ENCODE peak calls at places on chromosomes 16 and 17, in five cellular contexts. V is GM19239; D is NCI-H460; P is activated CD4-positive, alpha-beta memory T cell treated with anti-CD3 and anti-CD28 coated beads, Interleukin-2, amount 10 ng/mL, durations not matched to agents 7 days and 5 days; Y is GDM1. Q is an unnamed sample.

GRCh38 chr17:67818110-67819002 is 6.9 kb upstream of the BPTF start:
- DNase-seq in V (peak; percentile 30), P (no peak), D (no peak), Y (no peak), Q (no peak)

GRCh38 chr17:56325561-56325960 is 172.3 kb downstream of the ANKFN1 start:
- DNase-seq in P (no peak), Y (no peak), D (no peak), V (no peak), Q (no peak)

GRCh38 chr17:60322056-60322387 is 69.9 kb downstream of the USP32 start:
- DNase-seq in Y (no peak), D (no peak), P (no peak), V (no peak), Q (no peak)

GRCh38 chr17:19347323-19348080 is 15.0 kb downstream of the B9D1 start:
- DNase-seq in V (no peak), P (no peak), Y (no peak), D (no peak), Q (no peak)

GRCh38 chr16:24085665-24086064 is 170.5 kb upstream of the CACNG3 start:
- DNase-seq in V (no peak), Y (no peak), D (no peak), P (no peak), Q (no peak)

GRCh38 chr16:85851034-85851780 is 47.8 kb upstream of the IRF8 start:
- DNase-seq in P (no peak), Y (no peak), V (no peak), D (no peak), Q (no peak)

GRCh38 chr17:56292628-56293027 is 139.4 kb downstream of the ANKFN1 start:
- DNase-seq in D (no peak), Y (no peak), V (no peak), P (no peak), Q (no peak)

GRCh38 chr16:4232541-4233386 is 9.1 kb downstream of the SRL start:
- DNase-seq in D (no peak), P (no peak), Y (no peak), V (no peak), Q (no peak)

GRCh38 chr17:68378202-68379149 is 78.8 kb downstream of the WIPI1 start:
- DNase-seq in P (no peak), V (no peak), D (peak; percentile 96), Y (no peak), Q (no peak)

GRCh38 chr16:17313085-17313611 is 157.6 kb downstream of the XYLT1 start:
- DNase-seq in Y (peak; percentile 25), V (no peak), D (no peak), P (no peak), Q (no peak)

GRCh38 chr17:35942588-35943186 is 826 bp downstream of the LYZL6 start:
- DNase-seq in Y (no peak), P (no peak), V (no peak), D (no peak), Q (no peak)

GRCh38 chr17:7296189-7296861 is 1.9 kb upstream of the YBX2 start:
- DNase-seq in D (peak; percentile 69), P (peak; percentile 71), V (peak; percentile 85), Y (peak; percentile 66), Q (peak; percentile 48)

GRCh38 chr17:18949566-18949965 is 2.4 kb upstream of the SLC5A10 start:
- DNase-seq in V (no peak), Y (no peak), D (no peak), P (no peak), Q (no peak)

GRCh38 chr17:81493198-81494038 is 19.2 kb downstream of the ACTG1 start:
- DNase-seq in P (no peak), V (no peak), D (no peak), Y (no peak), Q (no peak)

GRCh38 chr16:6573577-6573976 is 759.1 kb upstream of the RBFOX1 start:
- DNase-seq in V (no peak), Y (no peak), P (no peak), D (no peak), Q (no peak)

GRCh38 chr16:57614546-57615343 is 13.7 kb upstream of the ADGRG1 start:
- DNase-seq in D (no peak), P (no peak), Y (no peak), V (no peak), Q (no peak)

GRCh38 chr17:73394523-73395450 is 83.0 kb upstream of the CDC42EP4 start:
- DNase-seq in D (no peak), V (no peak), Y (no peak), P (no peak), Q (no peak)

GRCh38 chr17:422196-422930 is 69.8 kb upstream of the RPH3AL start:
- DNase-seq in V (no peak), P (no peak), D (peak; percentile 12), Y (no peak), Q (no peak)

GRCh38 chr17:81858967-81859905 is 1.1 kb downstream of the P4HB start:
- DNase-seq in D (no peak), P (peak; percentile 20), Y (no peak), V (no peak), Q (no peak)

GRCh38 chr17:43868236-43868994 is 21.4 kb downstream of the CD300LG start:
- DNase-seq in D (no peak), V (no peak), Y (no peak), P (no peak), Q (no peak)

GRCh38 chr16:89293276-89294143 is 76.0 kb downstream of the ZNF778 start:
- DNase-seq in V (no peak), D (no peak), Y (no peak), P (no peak), Q (no peak)

GRCh38 chr17:58249270-58250133 is 11.1 kb downstream of the LPO start:
- DNase-seq in Y (peak; percentile 42), V (peak; percentile 88), P (peak; percentile 73), D (peak; percentile 58), Q (peak; percentile 58)

GRCh38 chr17:20200016-20200788 is 191.0 kb downstream of the SPECC1 start:
- DNase-seq in P (no peak), V (no peak), Y (no peak), D (no peak), Q (no peak)

GRCh38 chr17:49016775-49017463 is 19.7 kb downstream of the IGF2BP1 start:
- DNase-seq in D (no peak), Y (no peak), V (no peak), P (no peak), Q (no peak)

GRCh38 chr17:76515291-76515949 is 14.2 kb upstream of the RHBDF2 start:
- DNase-seq in D (no peak), P (peak; percentile 88), Y (peak; percentile 70), V (no peak), Q (peak; percentile 71)

GRCh38 chr17:61837175-61838051 is 25.9 kb downstream of the BRIP1 start:
- DNase-seq in V (no peak), D (peak; percentile 74), Y (peak; percentile 33), P (peak; percentile 59), Q (peak; percentile 39)

GRCh38 chr17:38667099-38667786 is 7.5 kb downstream of the EPOP start:
- DNase-seq in Y (peak; percentile 56), V (peak; percentile 71), P (peak; percentile 64), D (peak; percentile 72), Q (peak; percentile 10)

GRCh38 chr16:78638371-78638770 is 538.9 kb downstream of the WWOX start:
- DNase-seq in V (no peak), P (no peak), Y (no peak), D (no peak), Q (no peak)

GRCh38 chr17:31413871-31414589 is 22.6 kb downstream of the RAB11FIP4 start:
- DNase-seq in V (no peak), Y (no peak), D (no peak), P (no peak), Q (no peak)

GRCh38 chr17:55664287-55664686 is 58.4 kb downstream of the TMEM100 start:
- DNase-seq in Y (peak; percentile 40), V (peak; percentile 23), D (no peak), P (no peak), Q (no peak)

GRCh38 chr17:56313201-56313600 is 159.9 kb downstream of the ANKFN1 start:
- DNase-seq in Y (peak; percentile 68), P (no peak), V (no peak), D (no peak), Q (no peak)

GRCh38 chr16:70520612-70521297 is 2.6 kb downstream of the COG4 start:
- DNase-seq in V (peak; percentile 22), Y (no peak), D (no peak), P (peak; percentile 38), Q (no peak)

Q was measured in T follicular helper cell.